ENCODE peak calls at places on chromosomes 16 and 17, in four cellular contexts. N is nephron progenitor cell; H is stimulated activated CD8-positive, alpha-beta memory T cell treated with anti-CD3 and anti-CD28 coated beads, Interleukin-12 subunit alpha, Interleukin-12 subunit beta, amount 100 ng/mL, for 4 hours; Y is NCI-H460. O is an unnamed sample.

GRCh38 chr17:50133028-50133768 is 3.2 kb upstream of the SAMD14 start:
- DNase-seq in N (no peak), H (no peak), Y (no peak), O (peak; percentile 71)

GRCh38 chr17:33725675-33726271 is 432.7 kb upstream of the ASIC2 start:
- DNase-seq in N (peak; percentile 74), H (no peak), Y (peak; percentile 35), O (peak; percentile 5)

GRCh38 chr17:72774251-72774650 is 318.2 kb downstream of the SLC39A11 start:
- DNase-seq in N (no peak), H (no peak), Y (no peak), O (no peak)

GRCh38 chr17:28763804-28764266 is 20.0 kb downstream of the TRAF4 start:
- DNase-seq in N (peak; percentile 79), H (no peak), Y (peak; percentile 74), O (peak; percentile 59)

GRCh38 chr16:5231246-5231759 is 133.7 kb upstream of the EEF2KMT start:
- DNase-seq in N (no peak), H (no peak), Y (no peak), O (no peak)

GRCh38 chr17:38330941-38331411 is 12.8 kb downstream of the GPR179 start:
- DNase-seq in N (no peak), H (no peak), Y (no peak), O (no peak)

GRCh38 chr16:75138636-75139035 is 9.7 kb upstream of the ZFP1 start:
- DNase-seq in N (no peak), H (no peak), Y (no peak), O (no peak)

GRCh38 chr17:63537001-63537400 is 13.3 kb upstream of the DCAF7 start:
- DNase-seq in N (no peak), H (no peak), Y (no peak), O (no peak)

GRCh38 chr17:45873728-45874127 is 20.6 kb upstream of the MAPT start:
- DNase-seq in N (peak; percentile 30), H (no peak), Y (no peak), O (no peak)

GRCh38 chr17:61208301-61209098 is 191.1 kb upstream of the TBX2 start:
- DNase-seq in N (no peak), H (no peak), Y (no peak), O (no peak)

GRCh38 chr17:49746791-49747490 is 17.0 kb downstream of the FAM117A start:
- DNase-seq in N (no peak), H (no peak), Y (no peak), O (no peak)

GRCh38 chr17:32275060-32276042 is 9.7 kb downstream of the RHBDL3 start:
- DNase-seq in N (peak; percentile 43), H (no peak), Y (peak; percentile 82), O (peak; percentile 84)

GRCh38 chr16:74865922-74866598 is 91.4 kb upstream of the FA2H start:
- DNase-seq in N (peak; percentile 16), H (no peak), Y (no peak), O (peak; percentile 25)

GRCh38 chr17:64728041-64728695 is 66.1 kb upstream of the SMURF2 start:
- DNase-seq in N (no peak), H (no peak), Y (no peak), O (peak; percentile 60)

O was measured in foreskin fibroblast.